ENCODE peak calls at places on chromosomes 4 and X, in nine cellular contexts. B is cardiac muscle cell, C is tibial nerve, L is DND-41, A is HCT116, Y is WERI-Rb-1, U is GM23338, P is OCI-LY7, J is IMR-90. H is an unnamed sample.
A peak's percentile ranks its signal among the peaks of the same experiment; 100 is the strongest.

GRCh38 chr4:148447672-148448071 is 5.5 kb upstream of the NR3C2 start:
- DNase-seq in B (no peak), C (no peak), L (no peak), A (no peak), Y (no peak), U (no peak), P (no peak), J (no peak), H (no peak)

GRCh38 chr4:169070895-169071218 is 60.8 kb upstream of the CBR4 start:
- DNase-seq in B (no peak), C (no peak), L (no peak), A (no peak), Y (no peak), U (no peak), P (no peak), J (no peak), H (no peak)

GRCh38 chrX:53859890-53860289 is 173.4 kb upstream of the HUWE1 start:
- DNase-seq in B (no peak), C (no peak), L (no peak), A (no peak), Y (no peak), U (peak; percentile 5), P (no peak), J (no peak), H (no peak)

GRCh38 chr4:11468901-11469300 is 40.2 kb upstream of the HS3ST1 start:
- DNase-seq in B (no peak), C (no peak), L (no peak), A (no peak), Y (no peak), U (peak; percentile 81), P (no peak), J (no peak), H (no peak)

GRCh38 chr4:78058591-78059523 is 1.7 kb downstream of the FRAS1 start:
- DNase-seq in B (peak; percentile 77), C (no peak), L (no peak), A (no peak), Y (peak; percentile 59), U (peak; percentile 86), P (peak; percentile 7), J (no peak), H (peak; percentile 14)

GRCh38 chr4:185665655-185666054 is 130.3 kb upstream of the PDLIM3 start:
- DNase-seq in B (no peak), C (no peak), L (no peak), A (no peak), Y (peak; percentile 77), U (no peak), P (no peak), J (no peak), H (no peak)

GRCh38 chr4:10128761-10129160 is 12.2 kb upstream of the WDR1 start:
- DNase-seq in B (no peak), C (no peak), L (no peak), A (no peak), Y (no peak), U (no peak), P (no peak), J (no peak), H (no peak)

GRCh38 chrX:96004386-96004785 is 680.3 kb upstream of the DIAPH2 start:
- DNase-seq in B (no peak), C (no peak), L (no peak), A (no peak), Y (no peak), U (no peak), P (no peak), J (peak; percentile 74), H (no peak)

GRCh38 chr4:77854431-77855111 is 8.1 kb upstream of the MRPL1 start:
- DNase-seq in B (no peak), C (no peak), L (no peak), A (no peak), Y (no peak), U (no peak), P (no peak), J (no peak), H (no peak)

GRCh38 chr4:117085185-117085701 is at the start of gene TRAM1L1:
- DNase-seq in B (peak; percentile 81), C (no peak), L (peak; percentile 66), A (no peak), Y (peak; percentile 95), U (peak; percentile 90), P (no peak), J (peak; percentile 63), H (no peak)

GRCh38 chr4:84691170-84691691 is 108.3 kb downstream of the CDS1 start:
- DNase-seq in B (no peak), C (no peak), L (no peak), A (peak; percentile 86), Y (no peak), U (peak; percentile 16), P (no peak), J (peak; percentile 94), H (no peak)

GRCh38 chr4:19566041-19566440 is 685.7 kb upstream of the SLIT2 start:
- DNase-seq in B (no peak), C (no peak), L (no peak), A (no peak), Y (no peak), U (no peak), P (no peak), J (no peak), H (no peak)

GRCh38 chrX:11760958-11761357 is 2.9 kb downstream of the MSL3 start:
- DNase-seq in B (no peak), C (no peak), L (no peak), A (no peak), Y (no peak), U (no peak), P (no peak), J (no peak), H (no peak)
- H3K36me3 ChIP-seq in B (peaks cover 15% of the 10 kb centered on the region), C (no peaks in the 10 kb centered on the region), L (peaks cover 45% of the 10 kb centered on the region), A (no peaks in the 10 kb centered on the region), Y (peaks cover 20% of the 10 kb centered on the region), U (no peaks in the 10 kb centered on the region), P (peaks cover 50% of the 10 kb centered on the region), J (peaks cover 18% of the 10 kb centered on the region), H (peaks cover 16% of the 10 kb centered on the region)

GRCh38 chr4:188903995-188904394 is 764.8 kb downstream of the TRIML1 start:
- DNase-seq in B (no peak), C (no peak), L (no peak), A (no peak), Y (no peak), U (peak; percentile 3), P (no peak), J (peak; percentile 12), H (no peak)
- TF ChIP-seq CTCF in B (no peak), C (no peak), L (no peak), A (no peak), Y (no peak), U (no peak), P (no peak), J (no peak), H (no peak)

GRCh38 chr4:1727117-1728031 is 6.1 kb downstream of the TACC3 start:
- DNase-seq in B (no peak), C (peak; percentile 27), L (no peak), A (no peak), Y (no peak), U (no peak), P (no peak), J (peak; percentile 75), H (no peak)
- H3K36me3 ChIP-seq in B (peaks cover 13% of the 10 kb centered on the region), C (no peaks in the 10 kb centered on the region), L (peaks cover 99% of the 10 kb centered on the region), A (peaks cover 83% of the 10 kb centered on the region), Y (peaks cover 97% of the 10 kb centered on the region), U (peaks cover 66% of the 10 kb centered on the region), P (peaks cover 95% of the 10 kb centered on the region), J (peaks cover 20% of the 10 kb centered on the region), H (peaks cover 47% of the 10 kb centered on the region)

GRCh38 chr4:128287871-128288688 is 467 bp upstream of the PGRMC2 start:
- DNase-seq in B (peak; percentile 99), C (peak; percentile 100), L (peak; percentile 100), A (peak; percentile 94), Y (peak; percentile 100), U (peak; percentile 100), P (peak; percentile 99), J (peak; percentile 99), H (peak; percentile 100)
- TF ChIP-seq CTCF in B (peak; percentile 14), C (no peak), L (peak; percentile 17), A (no peak), Y (peak; percentile 25), U (no peak), P (no peak), J (peak; percentile 28), H (no peak)

GRCh38 chr4:94216394-94216793 is 8.7 kb downstream of the SMARCAD1 start:
- DNase-seq in B (no peak), C (no peak), L (no peak), A (no peak), Y (no peak), U (no peak), P (no peak), J (no peak), H (no peak)
- H3K36me3 ChIP-seq in B (peaks cover 45% of the 10 kb centered on the region), C (no peaks in the 10 kb centered on the region), L (peaks cover 85% of the 10 kb centered on the region), A (peaks cover 45% of the 10 kb centered on the region), Y (peaks cover 95% of the 10 kb centered on the region), U (peaks cover 22% of the 10 kb centered on the region), P (peaks cover 98% of the 10 kb centered on the region), J (peaks cover 23% of the 10 kb centered on the region), H (peaks cover 4% of the 10 kb centered on the region)

GRCh38 chrX:19987856-19988255 is 3.0 kb downstream of the BCLAF3 start:
- DNase-seq in B (no peak), C (no peak), L (no peak), A (no peak), Y (no peak), U (no peak), P (no peak), J (no peak), H (no peak)
- TF ChIP-seq CTCF in B (no peak), C (no peak), L (no peak), A (no peak), Y (no peak), U (no peak), P (peak; percentile 24), J (no peak), H (no peak)

GRCh38 chrX:16832301-16832700 is 37.9 kb downstream of the RBBP7 start:
- DNase-seq in B (peak; percentile 39), C (no peak), L (no peak), A (no peak), Y (no peak), U (no peak), P (no peak), J (peak; percentile 28), H (no peak)
- H3K36me3 ChIP-seq in B (peaks cover 16% of the 10 kb centered on the region), C (no peaks in the 10 kb centered on the region), L (peaks cover 75% of the 10 kb centered on the region), A (peaks cover 33% of the 10 kb centered on the region), Y (peaks cover 80% of the 10 kb centered on the region), U (peaks cover 14% of the 10 kb centered on the region), P (peaks cover 97% of the 10 kb centered on the region), J (peaks cover 21% of the 10 kb centered on the region), H (peaks cover 9% of the 10 kb centered on the region)

GRCh38 chrX:71867680-71868079 is 43.0 kb upstream of the NHSL2 start:
- DNase-seq in B (no peak), C (no peak), L (no peak), A (no peak), Y (no peak), U (no peak), P (no peak), J (no peak), H (no peak)

GRCh38 chrX:71873459-71873833 is 37.2 kb upstream of the NHSL2 start:
- DNase-seq in B (no peak), C (no peak), L (no peak), A (no peak), Y (no peak), U (no peak), P (no peak), J (no peak), H (no peak)

GRCh38 chrX:71871367-71871766 is 39.3 kb upstream of the NHSL2 start:
- DNase-seq in B (no peak), C (no peak), L (no peak), A (no peak), Y (no peak), U (no peak), P (no peak), J (peak; percentile 31), H (no peak)

GRCh38 chrX:71872542-71873458 is 37.8 kb upstream of the NHSL2 start:
- DNase-seq in B (no peak), C (no peak), L (no peak), A (no peak), Y (no peak), U (no peak), P (no peak), J (no peak), H (no peak)

GRCh38 chrX:71870337-71871098 is 40.1 kb upstream of the NHSL2 start:
- DNase-seq in B (peak; percentile 44), C (no peak), L (peak; percentile 5), A (peak; percentile 39), Y (peak; percentile 88), U (peak; percentile 66), P (peak; percentile 0), J (no peak), H (no peak)
- TF ChIP-seq CTCF in B (peak; percentile 29), C (no peak), L (peak; percentile 49), A (peak; percentile 68), Y (peak; percentile 87), U (peak; percentile 51), P (peak; percentile 30), J (peak; percentile 8), H (peak; percentile 37)